ENCODE peak calls at places on chromosome 19, in six cellular contexts. One of them, this sample, is unnamed.

GRCh38 chr19:38877781-38878574 is at the start of gene RINL:
- DNase-seq in suprapubic skin: no peak
- DNase-seq in HepG2: no peak
- DNase-seq in A549: no peak
- DNase-seq in tibial nerve: no peak
- DNase-seq in H1: no peak
- DNase-seq in this sample: peak; percentile 71

GRCh38 chr19:40759352-40759751 is 8.3 kb downstream of the SNRPA start:
- DNase-seq in HepG2: no peak
- DNase-seq in tibial nerve: no peak
- DNase-seq in suprapubic skin: no peak
- DNase-seq in H1: no peak
- DNase-seq in A549: no peak
- DNase-seq in this sample: no peak

GRCh38 chr19:51422053-51422448 is 4.6 kb upstream of the SIGLEC10 start:
- DNase-seq in A549: peak; percentile 80
- DNase-seq in suprapubic skin: peak; percentile 86
- DNase-seq in tibial nerve: peak; percentile 77
- DNase-seq in H1: peak; percentile 69
- DNase-seq in HepG2: peak; percentile 67
- DNase-seq in this sample: peak; percentile 88

GRCh38 chr19:35862528-35862927 is 5.8 kb downstream of the KIRREL2 start:
- DNase-seq in tibial nerve: no peak
- DNase-seq in H1: no peak
- DNase-seq in HepG2: peak; percentile 42
- DNase-seq in A549: no peak
- DNase-seq in suprapubic skin: no peak
- DNase-seq in this sample: no peak

GRCh38 chr19:36245210-36246005 is 30.5 kb downstream of the ZNF146 start:
- DNase-seq in tibial nerve: no peak
- DNase-seq in HepG2: no peak
- DNase-seq in suprapubic skin: peak; percentile 71
- DNase-seq in H1: peak; percentile 46
- DNase-seq in A549: no peak
- DNase-seq in this sample: no peak

GRCh38 chr19:50823389-50824042 is at the start of gene KLK1:
- DNase-seq in HepG2: no peak
- DNase-seq in A549: no peak
- DNase-seq in suprapubic skin: no peak
- DNase-seq in tibial nerve: no peak
- DNase-seq in H1: no peak
- DNase-seq in this sample: peak; percentile 73

GRCh38 chr19:14400913-14401312 is 18.2 kb downstream of the DDX39A start:
- DNase-seq in suprapubic skin: no peak
- DNase-seq in tibial nerve: no peak
- DNase-seq in A549: no peak
- DNase-seq in H1: no peak
- DNase-seq in HepG2: no peak
- DNase-seq in this sample: no peak

GRCh38 chr19:51467864-51468544 is 9.8 kb upstream of the SIGLEC8 start:
- DNase-seq in suprapubic skin: peak; percentile 50
- DNase-seq in HepG2: no peak
- DNase-seq in tibial nerve: no peak
- DNase-seq in A549: no peak
- DNase-seq in H1: no peak
- DNase-seq in this sample: no peak

GRCh38 chr19:6530385-6531162 is at the start of gene TNFSF9:
- DNase-seq in A549: peak; percentile 85
- DNase-seq in tibial nerve: peak; percentile 94
- DNase-seq in HepG2: peak; percentile 73
- DNase-seq in H1: no peak
- DNase-seq in suprapubic skin: peak; percentile 93
- DNase-seq in this sample: peak; percentile 94
- TF ChIP-seq EP300 in A549: no peak
- TF ChIP-seq EP300 in tibial nerve: peak; percentile 56
- TF ChIP-seq EP300 in HepG2: no peak
- TF ChIP-seq EP300 in H1: no peak
- TF ChIP-seq EP300 in suprapubic skin: no peak
- TF ChIP-seq EP300 in this sample: no peak

GRCh38 chr19:5306531-5306930 is 34.1 kb downstream of the PTPRS start:
- DNase-seq in H1: no peak
- DNase-seq in HepG2: no peak
- DNase-seq in A549: no peak
- DNase-seq in tibial nerve: no peak
- DNase-seq in suprapubic skin: no peak
- DNase-seq in this sample: no peak

GRCh38 chr19:5307655-5308054 is 33.0 kb downstream of the PTPRS start:
- DNase-seq in A549: no peak
- DNase-seq in HepG2: no peak
- DNase-seq in tibial nerve: no peak
- DNase-seq in H1: no peak
- DNase-seq in suprapubic skin: no peak
- DNase-seq in this sample: no peak

GRCh38 chr19:5309438-5310204 is 31.0 kb downstream of the PTPRS start:
- DNase-seq in tibial nerve: no peak
- DNase-seq in suprapubic skin: no peak
- DNase-seq in A549: no peak
- DNase-seq in H1: no peak
- DNase-seq in HepG2: no peak
- DNase-seq in this sample: no peak

GRCh38 chr19:5312058-5312457 is 28.6 kb downstream of the PTPRS start:
- DNase-seq in A549: no peak
- DNase-seq in HepG2: no peak
- DNase-seq in H1: no peak
- DNase-seq in tibial nerve: no peak
- DNase-seq in suprapubic skin: no peak
- DNase-seq in this sample: no peak

DNA sequence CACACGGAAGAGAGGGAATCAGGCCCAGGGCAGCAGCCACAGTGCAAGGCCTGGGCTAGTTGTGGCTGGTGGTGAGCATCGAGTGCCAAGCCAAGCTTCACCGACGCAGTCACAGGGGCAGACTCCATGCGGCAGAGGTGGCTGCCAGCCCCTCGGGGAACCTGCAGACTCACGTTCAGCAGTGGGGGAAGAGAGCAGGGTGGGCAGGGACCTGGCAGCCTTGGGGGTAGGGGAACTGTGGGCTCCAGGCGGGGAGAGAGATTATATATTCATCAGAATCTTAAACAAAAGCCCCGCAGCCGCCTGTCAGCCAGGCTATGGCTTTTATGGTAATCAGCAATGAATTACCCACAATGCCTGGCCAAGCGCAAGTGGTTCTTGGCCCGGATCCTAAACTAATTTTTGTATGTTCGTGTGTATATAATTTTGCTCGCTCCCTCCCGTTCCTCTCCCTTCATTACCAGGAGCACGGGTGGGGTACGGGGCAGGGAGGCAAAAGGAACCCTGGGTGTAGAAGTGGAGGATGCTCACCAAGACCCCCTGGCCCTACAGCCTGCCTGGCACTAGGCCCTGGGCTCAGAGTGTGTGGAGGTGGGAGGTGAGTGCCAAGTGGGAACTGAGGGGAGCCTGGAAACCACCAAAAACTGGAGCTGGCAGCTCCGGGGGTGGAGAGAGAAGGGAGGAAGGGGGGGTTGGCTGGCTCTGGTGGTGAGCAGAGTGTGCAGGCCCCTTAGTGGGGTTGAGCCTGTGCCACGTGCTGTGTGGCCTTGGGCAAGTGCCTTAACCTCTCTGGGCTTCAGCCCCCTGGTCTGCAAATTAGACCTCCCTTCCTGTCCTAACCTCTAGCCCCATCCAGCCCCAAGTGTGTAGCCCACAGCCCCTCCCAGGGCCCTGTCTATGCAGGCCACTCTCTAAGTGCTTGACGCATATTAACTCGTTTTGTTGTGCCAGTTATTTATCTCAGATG is 31.9 kb downstream of the PTPRS start:
- DNase-seq in suprapubic skin: no peak
- DNase-seq in H1: no peak
- DNase-seq in HepG2: no peak
- DNase-seq in A549: no peak
- DNase-seq in tibial nerve: peak; percentile 59
- DNase-seq in this sample: peak; percentile 62
- H3K4me3 ChIP-seq in suprapubic skin: peak overlapping the region; percentile 32
- H3K4me3 ChIP-seq in H1: no peak overlapping the region
- H3K4me3 ChIP-seq in HepG2: no peak overlapping the region
- H3K4me3 ChIP-seq in A549: no peak overlapping the region
- H3K4me3 ChIP-seq in tibial nerve: no peak overlapping the region
- H3K4me3 ChIP-seq in this sample: peak overlapping the region; percentile 30

GRCh38 chr19:23475477-23475876 is 80.2 kb upstream of the ZNF91 start:
- DNase-seq in HepG2: no peak
- DNase-seq in H1: no peak
- DNase-seq in A549: no peak
- DNase-seq in tibial nerve: no peak
- DNase-seq in suprapubic skin: no peak
- DNase-seq in this sample: no peak
- TF ChIP-seq EP300 in HepG2: no peak
- TF ChIP-seq EP300 in H1: no peak
- TF ChIP-seq EP300 in A549: no peak
- TF ChIP-seq EP300 in tibial nerve: no peak
- TF ChIP-seq EP300 in suprapubic skin: no peak
- TF ChIP-seq EP300 in this sample: no peak

GRCh38 chr19:12255372-12255771 is 39.3 kb downstream of the ZNF44 start:
- DNase-seq in suprapubic skin: no peak
- DNase-seq in HepG2: no peak
- DNase-seq in tibial nerve: no peak
- DNase-seq in H1: no peak
- DNase-seq in A549: no peak
- DNase-seq in this sample: no peak
- H3K4me3 ChIP-seq in suprapubic skin: no peak overlapping the region
- H3K4me3 ChIP-seq in HepG2: no peak overlapping the region
- H3K4me3 ChIP-seq in tibial nerve: no peak overlapping the region
- H3K4me3 ChIP-seq in H1: no peak overlapping the region
- H3K4me3 ChIP-seq in A549: no peak overlapping the region
- H3K4me3 ChIP-seq in this sample: no peak overlapping the region

DNA sequence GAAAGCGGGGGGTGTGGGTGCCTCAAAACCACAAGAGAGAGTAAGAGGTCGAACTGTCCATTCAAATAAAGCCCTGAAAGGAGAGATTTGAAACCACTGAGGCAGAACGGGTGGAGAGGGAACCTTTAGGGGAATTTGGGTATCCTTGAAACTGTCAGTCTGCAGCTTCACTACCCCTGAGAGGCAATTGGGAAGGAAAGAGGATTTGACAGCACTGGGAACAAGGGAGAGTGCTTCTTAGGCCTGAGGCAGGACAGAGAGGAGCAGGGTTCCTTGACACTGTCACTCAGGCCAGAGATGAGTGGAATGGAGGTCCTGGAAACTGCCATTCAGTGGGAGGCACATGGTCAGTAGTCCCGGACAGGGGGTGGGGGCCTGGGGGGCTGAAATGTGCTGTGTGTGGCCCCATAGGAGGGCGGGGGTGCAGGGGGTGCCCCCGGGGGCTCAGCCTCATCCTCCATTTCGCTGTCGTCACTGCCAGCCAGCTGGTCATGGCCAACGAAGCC is 5.0 kb downstream of the GFY start:
- DNase-seq in H1: no peak
- DNase-seq in suprapubic skin: peak; percentile 66
- DNase-seq in A549: no peak
- DNase-seq in tibial nerve: no peak
- DNase-seq in HepG2: no peak
- DNase-seq in this sample: no peak
- TF ChIP-seq EP300 in H1: no peak
- TF ChIP-seq EP300 in suprapubic skin: no peak
- TF ChIP-seq EP300 in A549: no peak
- TF ChIP-seq EP300 in tibial nerve: no peak
- TF ChIP-seq EP300 in HepG2: no peak
- TF ChIP-seq EP300 in this sample: no peak

GRCh38 chr19:47598407-47599349 is 10.3 kb upstream of the BICRA start:
- DNase-seq in H1: peak; percentile 86
- DNase-seq in A549: peak; percentile 98
- DNase-seq in HepG2: peak; percentile 33
- DNase-seq in tibial nerve: peak; percentile 64
- DNase-seq in suprapubic skin: no peak
- DNase-seq in this sample: peak; percentile 59
- H3K4me3 ChIP-seq in H1: peak overlapping the region; percentile 60
- H3K4me3 ChIP-seq in A549: peak overlapping the region; percentile 43
- H3K4me3 ChIP-seq in HepG2: peak overlapping the region; percentile 54
- H3K4me3 ChIP-seq in tibial nerve: peak overlapping the region; percentile 9
- H3K4me3 ChIP-seq in suprapubic skin: peak overlapping the region; percentile 58
- H3K4me3 ChIP-seq in this sample: peak overlapping the region; percentile 20

GRCh38 chr19:3137139-3137538 is 1.3 kb downstream of the GNA15 start:
- DNase-seq in tibial nerve: no peak
- DNase-seq in H1: no peak
- DNase-seq in HepG2: no peak
- DNase-seq in A549: no peak
- DNase-seq in suprapubic skin: no peak
- DNase-seq in this sample: no peak
- TF ChIP-seq EP300 in tibial nerve: no peak
- TF ChIP-seq EP300 in H1: no peak
- TF ChIP-seq EP300 in HepG2: no peak
- TF ChIP-seq EP300 in A549: no peak
- TF ChIP-seq EP300 in suprapubic skin: no peak
- TF ChIP-seq EP300 in this sample: no peak

GRCh38 chr19:1626417-1627010 is 21.3 kb upstream of the UQCR11 start:
- DNase-seq in tibial nerve: no peak
- DNase-seq in A549: no peak
- DNase-seq in HepG2: no peak
- DNase-seq in H1: no peak
- DNase-seq in suprapubic skin: no peak
- DNase-seq in this sample: no peak
- H3K4me3 ChIP-seq in tibial nerve: no peak overlapping the region
- H3K4me3 ChIP-seq in A549: no peak overlapping the region
- H3K4me3 ChIP-seq in HepG2: no peak overlapping the region
- H3K4me3 ChIP-seq in H1: no peak overlapping the region
- H3K4me3 ChIP-seq in suprapubic skin: no peak overlapping the region
- H3K4me3 ChIP-seq in this sample: no peak overlapping the region

This sample was measured in transverse colon.